ENCODE peak calls at places on chromosomes 4 and X, in eight cellular contexts. Z is HTR-8/SVneo, P is T-cell, U is GM19239, X is neural crest cell, A is T-helper 9 cell, V is H7, J is cardiac fibroblast. H is an unnamed sample.

GRCh38 chr4:169922632-169923276 is 103.4 kb downstream of the MFAP3L start:
- DNase-seq in Z (no peak), P (no peak), U (no peak), X (no peak), A (no peak), V (no peak), J (peak; percentile 5), H (no peak)

GRCh38 chr4:2852481-2852881 is 8.8 kb downstream of the ADD1 start:
- DNase-seq in Z (no peak), P (peak; percentile 33), U (no peak), X (no peak), A (no peak), V (no peak), J (no peak), H (peak; percentile 59)

GRCh38 chr4:134337584-134337983 is 136.0 kb upstream of the PABPC4L start:
- DNase-seq in Z (no peak), P (no peak), U (no peak), X (no peak), A (no peak), V (no peak), J (no peak), H (no peak)

GRCh38 chr4:122712782-122713181 is 19.7 kb upstream of the BBS12 start:
- DNase-seq in Z (no peak), P (no peak), U (no peak), X (no peak), A (no peak), V (no peak), J (no peak), H (no peak)

GRCh38 chr4:14241574-14241973 is 614.0 kb upstream of the BOD1L1 start:
- DNase-seq in Z (no peak), P (no peak), U (no peak), X (no peak), A (no peak), V (no peak), J (peak; percentile 15), H (no peak)

GRCh38 chr4:10080874-10081606 is 35.6 kb downstream of the WDR1 start:
- DNase-seq in Z (no peak), P (no peak), U (no peak), X (no peak), A (no peak), V (peak; percentile 41), J (no peak), H (no peak)

GRCh38 chr4:74823194-74823593 is 28.9 kb upstream of the BTC start:
- DNase-seq in Z (no peak), P (no peak), U (no peak), X (no peak), A (no peak), V (no peak), J (no peak), H (no peak)

GRCh38 chr4:102637391-102637790 is 123.4 kb downstream of the MANBA start:
- DNase-seq in Z (no peak), P (no peak), U (no peak), X (no peak), A (no peak), V (no peak), J (no peak), H (no peak)

GRCh38 chr4:153789741-153790651 is 1.1 kb upstream of the SFRP2 start:
- DNase-seq in Z (no peak), P (no peak), U (no peak), X (peak; percentile 47), A (no peak), V (peak; percentile 83), J (no peak), H (no peak)

GRCh38 chr4:148315049-148315448 is 127.2 kb downstream of the NR3C2 start:
- DNase-seq in Z (peak; percentile 10), P (no peak), U (no peak), X (no peak), A (no peak), V (no peak), J (peak; percentile 20), H (no peak)

GRCh38 chr4:53192496-53192895 is 173.4 kb downstream of the SCFD2 start:
- DNase-seq in Z (no peak), P (no peak), U (no peak), X (no peak), A (no peak), V (no peak), J (no peak), H (no peak)

GRCh38 chr4:113222431-113222979 is 173.1 kb downstream of the ANK2 start:
- DNase-seq in Z (peak; percentile 2), P (no peak), U (no peak), X (no peak), A (no peak), V (no peak), J (no peak), H (no peak)

GRCh38 chrX:1582686-1583437 is 8.5 kb upstream of the AKAP17A start:
- DNase-seq in Z (no peak), P (peak; percentile 32), U (no peak), X (no peak), A (no peak), V (no peak), J (no peak), H (no peak)

GRCh38 chrX:21590012-21590776 is 67.9 kb downstream of the KLHL34 start:
- DNase-seq in Z (no peak), P (no peak), U (no peak), X (no peak), A (no peak), V (no peak), J (no peak), H (no peak)

GRCh38 chr4:79650217-79650616 is 242.2 kb upstream of the GK2 start:
- DNase-seq in Z (no peak), P (no peak), U (no peak), X (no peak), A (no peak), V (no peak), J (no peak), H (no peak)

GRCh38 chrX:47148946-47149345 is 3.9 kb downstream of the RBM10 start:
- DNase-seq in Z (no peak), P (no peak), U (no peak), X (no peak), A (no peak), V (no peak), J (peak; percentile 43), H (no peak)

GRCh38 chr4:37780444-37781133 is 45.9 kb upstream of the PGM2 start:
- DNase-seq in Z (no peak), P (peak; percentile 55), U (no peak), X (no peak), A (peak; percentile 21), V (no peak), J (peak; percentile 61), H (no peak)

GRCh38 chrX:13750204-13750603 is 15.7 kb downstream of the OFD1 start:
- DNase-seq in Z (peak; percentile 30), P (no peak), U (no peak), X (no peak), A (no peak), V (peak; percentile 49), J (peak; percentile 63), H (no peak)

GRCh38 chrX:155874571-155875244 is 6.4 kb upstream of the VAMP7 start:
- DNase-seq in Z (no peak), P (no peak), U (no peak), X (no peak), A (no peak), V (no peak), J (no peak), H (no peak)

GRCh38 chr4:87493147-87493546 is 36.0 kb downstream of the SPARCL1 start:
- DNase-seq in Z (no peak), P (no peak), U (no peak), X (no peak), A (no peak), V (no peak), J (no peak), H (no peak)

GRCh38 chr4:53122280-53123116 is 243.4 kb downstream of the SCFD2 start:
- DNase-seq in Z (no peak), P (no peak), U (no peak), X (no peak), A (no peak), V (no peak), J (no peak), H (no peak)

GRCh38 chr4:66562276-66562806 is 892.1 kb upstream of the EPHA5 start:
- DNase-seq in Z (no peak), P (no peak), U (no peak), X (no peak), A (no peak), V (no peak), J (peak; percentile 52), H (no peak)

GRCh38 chr4:103075435-103075893 is 1.1 kb downstream of the SLC9B2 start:
- DNase-seq in Z (no peak), P (no peak), U (no peak), X (no peak), A (no peak), V (no peak), J (peak; percentile 48), H (no peak)

GRCh38 chr4:155780773-155781172 is 22.0 kb downstream of the GUCY1B1 start:
- DNase-seq in Z (no peak), P (no peak), U (no peak), X (no peak), A (no peak), V (no peak), J (no peak), H (no peak)

GRCh38 chrX:40116925-40117324 is 19.2 kb upstream of the BCOR start:
- DNase-seq in Z (no peak), P (no peak), U (no peak), X (no peak), A (no peak), V (no peak), J (no peak), H (no peak)

GRCh38 chr4:87511500-87511899 is 17.7 kb downstream of the SPARCL1 start:
- DNase-seq in Z (no peak), P (no peak), U (no peak), X (no peak), A (no peak), V (no peak), J (no peak), H (no peak)

GRCh38 chr4:186725422-186726149 is 1.9 kb upstream of the FAT1 start:
- DNase-seq in Z (peak; percentile 77), P (no peak), U (peak; percentile 24), X (peak; percentile 59), A (no peak), V (peak; percentile 85), J (peak; percentile 88), H (no peak)

GRCh38 chr4:8644461-8644891 is 51.9 kb downstream of the CPZ start:
- DNase-seq in Z (no peak), P (no peak), U (no peak), X (no peak), A (no peak), V (peak; percentile 69), J (no peak), H (no peak)

GRCh38 chrX:48003367-48003757 is 427 bp downstream of the ZNF182 start:
- DNase-seq in Z (no peak), P (no peak), U (no peak), X (no peak), A (peak; percentile 13), V (peak; percentile 50), J (no peak), H (no peak)

GRCh38 chr4:148101235-148101634 is 341.0 kb downstream of the NR3C2 start:
- DNase-seq in Z (no peak), P (no peak), U (no peak), X (no peak), A (no peak), V (no peak), J (no peak), H (no peak)

GRCh38 chrX:135893294-135893817 is at the start of the genes CT45A10 and SAGE1:
- DNase-seq in Z (no peak), P (no peak), U (no peak), X (no peak), A (no peak), V (peak; percentile 21), J (no peak), H (no peak)

GRCh38 chr4:104128031-104128849 is 366.5 kb downstream of the CXXC4 start:
- DNase-seq in Z (no peak), P (no peak), U (no peak), X (no peak), A (no peak), V (no peak), J (no peak), H (no peak)

GRCh38 chr4:151226004-151226932 is 50.7 kb upstream of the PRSS48 start:
- DNase-seq in Z (peak; percentile 57), P (no peak), U (no peak), X (no peak), A (no peak), V (no peak), J (peak; percentile 87), H (no peak)

GRCh38 chr4:83065268-83065667 is 30.3 kb downstream of the COPS4 start:
- DNase-seq in Z (no peak), P (no peak), U (no peak), X (no peak), A (no peak), V (no peak), J (no peak), H (no peak)

H was measured in GM12878.